ENCODE peak calls at places on chromosome 1, in seven cellular contexts. M, H, T, S, G, R and A are unnamed samples. For H3K4me1, the result is how much of the 10 kb centered on the place peaks cover.

GRCh38 chr1:230824571-230825060 is 43.7 kb downstream of the C1orf198 start:
- DNase-seq in R (peak), S (no peak), T (no peak), M (no peak), H (no peak), G (no peak), A (no peak)

GRCh38 chr1:16158025-16158424 is 2.2 kb upstream of the EPHA2 start:
- DNase-seq in S (no peak), T (no peak), M (no peak), R (no peak), G (no peak), H (no peak), A (no peak)

GRCh38 chr1:91920001-91920400 is 29.2 kb upstream of the BRDT start:
- DNase-seq in H (peak), S (no peak), R (no peak), T (no peak), G (no peak), M (no peak), A (no peak)

GRCh38 chr1:99704356-99704816 is 58.5 kb downstream of the PALMD start:
- DNase-seq in R (no peak), S (no peak), M (no peak), G (no peak), T (peak), H (peak), A (no peak)

GRCh38 chr1:162070825-162071224 is 1.3 kb downstream of the NOS1AP start:
- DNase-seq in H (no peak), R (no peak), T (no peak), G (no peak), M (no peak), S (peak), A (no peak)

GRCh38 chr1:107434379-107434728 is 293.5 kb downstream of the NTNG1 start:
- DNase-seq in M (no peak), T (no peak), S (no peak), G (no peak), R (no peak), H (no peak), A (no peak)

GRCh38 chr1:56838726-56839125 is 15.9 kb upstream of the C8A start:
- DNase-seq in M (no peak), S (no peak), H (no peak), G (no peak), T (no peak), R (no peak), A (no peak)

GRCh38 chr1:33654267-33654832 is 181.9 kb downstream of the ZSCAN20 start:
- DNase-seq in R (no peak), T (no peak), M (no peak), H (no peak), G (no peak), S (peak), A (no peak)

GRCh38 chr1:119631433-119632102 is 16.5 kb downstream of the ZNF697 start:
- DNase-seq in R (peak), M (peak), G (peak), S (peak), H (peak), T (peak), A (peak)

GRCh38 chr1:186760426-186760825 is 68.3 kb upstream of the PLA2G4A start:
- DNase-seq in M (no peak), H (no peak), R (no peak), G (no peak), S (no peak), T (no peak), A (no peak)

GRCh38 chr1:180974236-180974635 is 48.4 kb downstream of the STX6 start:
- DNase-seq in G (no peak), T (no peak), S (no peak), M (no peak), H (no peak), R (no peak), A (no peak)

GRCh38 chr1:27634166-27634981 is 611 bp downstream of the FGR start:
- DNase-seq in G (no peak), S (peak), T (peak), M (peak), R (no peak), H (peak), A (peak)

GRCh38 chr1:27633298-27633610 is 1.7 kb downstream of the FGR start:
- DNase-seq in S (no peak), H (no peak), M (no peak), R (no peak), T (no peak), G (no peak), A (no peak)

GRCh38 chr1:27633640-27634165 is 1.3 kb downstream of the FGR start:
- DNase-seq in M (no peak), T (no peak), R (no peak), G (no peak), H (no peak), S (no peak), A (no peak)

GRCh38 chr1:27635410-27636142 is 591 bp upstream of the FGR start:
- DNase-seq in R (no peak), H (no peak), S (no peak), T (no peak), G (no peak), M (no peak), A (no peak)

DNA sequence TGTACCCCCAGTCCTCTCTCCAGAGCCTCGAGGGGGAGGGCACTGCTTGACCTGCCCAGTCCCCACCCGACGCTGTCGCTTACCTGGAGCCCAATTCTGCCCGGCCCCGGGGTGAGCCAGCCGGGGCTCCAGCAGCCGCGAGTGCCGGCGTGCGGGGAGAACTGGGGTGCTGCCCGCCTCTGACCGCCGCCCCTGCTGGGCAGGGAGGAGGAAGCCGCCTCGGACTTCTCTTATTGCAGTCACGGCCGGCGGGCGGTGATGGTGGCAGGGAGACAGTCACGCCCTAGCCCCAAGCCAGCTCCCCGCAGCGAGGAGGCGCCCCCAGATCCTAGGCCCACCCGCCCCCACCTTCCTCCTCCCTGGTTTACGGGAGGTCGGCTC is at the start of gene FGR:
- DNase-seq in R (no peak), M (peak), H (no peak), G (no peak), S (no peak), T (peak), A (no peak)
- H3K4me1 ChIP-seq in R (under half), M (under half), H (under half), G (under half), S (under half), T (half or more), A (under half)

GRCh38 chr1:246687002-246687401 is 37.2 kb upstream of the SCCPDH start:
- DNase-seq in H (no peak), R (no peak), T (no peak), S (peak), G (no peak), M (no peak), A (no peak)
- TF ChIP-seq CTCF in H (no peak), R (no peak), T (no peak), S (no peak), G (no peak), M (no peak), A (no peak)

DNA sequence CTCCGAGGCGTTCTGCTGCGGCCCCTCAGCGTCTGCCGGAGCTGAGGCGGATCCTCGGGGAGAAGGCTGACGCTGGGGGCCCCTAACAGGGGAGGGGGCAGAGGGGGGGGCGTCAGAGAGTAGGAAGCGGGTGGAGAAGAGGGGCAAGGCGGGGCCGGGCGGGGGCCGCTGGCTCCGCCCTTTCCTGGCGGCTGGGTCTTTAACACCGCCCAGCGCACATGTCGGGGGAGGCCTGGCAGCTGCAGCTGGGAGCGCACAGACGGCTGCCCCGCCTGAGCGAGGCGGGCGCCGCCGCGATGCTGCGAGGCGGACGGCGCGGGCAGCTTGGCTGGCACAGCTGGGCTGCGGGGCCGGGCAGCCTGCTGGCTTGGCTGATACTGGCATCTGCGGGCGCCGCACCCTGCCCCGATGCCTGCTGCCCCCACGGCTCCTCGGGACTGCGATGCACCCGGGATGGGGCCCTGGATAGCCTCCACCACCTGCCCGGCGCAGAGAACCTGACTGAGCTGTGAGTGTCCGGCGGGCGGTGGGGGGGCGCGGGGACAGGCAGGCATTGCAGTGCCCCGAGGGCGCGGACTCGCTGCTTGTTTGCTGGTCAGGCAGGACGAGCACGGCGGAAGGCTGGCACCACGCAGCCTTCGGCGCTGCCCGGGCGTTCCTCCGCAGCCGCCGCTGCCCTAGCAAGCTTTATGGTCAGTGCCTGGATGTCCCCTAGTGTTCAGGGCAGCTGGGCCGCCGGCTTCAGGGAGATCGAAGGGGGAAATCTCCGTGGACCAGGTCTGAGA is at the start of gene NTRK1:
- DNase-seq in S (peak), R (no peak), G (peak), H (no peak), T (peak), M (peak), A (no peak)
- H3K4me3 ChIP-seq in S (peak), R (peak), G (peak), H (peak), T (peak), M (peak), A (peak)

GRCh38 chr1:223732993-223733798 is 20.9 kb downstream of the CAPN2 start:
- DNase-seq in T (peak), R (no peak), M (no peak), H (no peak), G (no peak), S (no peak), A (peak)

GRCh38 chr1:223731076-223731770 is 18.9 kb downstream of the CAPN2 start:
- DNase-seq in G (peak), M (no peak), T (peak), S (peak), H (peak), R (peak), A (peak)

GRCh38 chr1:223730471-223730870 is 18.1 kb downstream of the CAPN2 start:
- DNase-seq in S (no peak), H (no peak), M (no peak), T (no peak), G (no peak), R (no peak), A (no peak)

GRCh38 chr1:223727541-223727940 is 15.2 kb downstream of the CAPN2 start:
- DNase-seq in S (no peak), R (no peak), T (no peak), H (no peak), G (no peak), M (no peak), A (no peak)

DNA sequence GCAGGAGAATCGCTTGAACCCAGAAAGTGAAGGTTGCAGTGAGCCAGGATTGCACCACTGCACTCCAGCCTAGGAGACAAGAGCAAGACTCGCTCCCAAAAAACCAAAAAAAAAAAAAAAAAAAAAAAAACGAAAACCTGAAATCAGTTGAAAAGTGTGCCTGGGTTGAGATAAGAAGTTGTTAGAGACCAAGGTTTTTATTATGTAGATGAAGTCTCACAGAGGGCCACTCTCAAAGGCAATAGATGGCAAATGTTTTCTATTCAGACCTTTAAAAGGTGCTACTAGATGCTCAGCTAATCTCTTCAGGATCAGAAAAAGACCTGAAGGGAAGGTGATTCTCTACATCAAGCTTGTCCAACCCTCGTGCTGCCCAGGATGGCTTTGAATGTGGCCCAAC is 17.6 kb downstream of the CAPN2 start:
- DNase-seq in S (no peak), R (no peak), H (no peak), T (no peak), G (no peak), M (no peak), A (no peak)
- H3K4me1 ChIP-seq in S (under half), R (half or more), H (half or more), T (half or more), G (under half), M (under half), A (half or more)

DNA sequence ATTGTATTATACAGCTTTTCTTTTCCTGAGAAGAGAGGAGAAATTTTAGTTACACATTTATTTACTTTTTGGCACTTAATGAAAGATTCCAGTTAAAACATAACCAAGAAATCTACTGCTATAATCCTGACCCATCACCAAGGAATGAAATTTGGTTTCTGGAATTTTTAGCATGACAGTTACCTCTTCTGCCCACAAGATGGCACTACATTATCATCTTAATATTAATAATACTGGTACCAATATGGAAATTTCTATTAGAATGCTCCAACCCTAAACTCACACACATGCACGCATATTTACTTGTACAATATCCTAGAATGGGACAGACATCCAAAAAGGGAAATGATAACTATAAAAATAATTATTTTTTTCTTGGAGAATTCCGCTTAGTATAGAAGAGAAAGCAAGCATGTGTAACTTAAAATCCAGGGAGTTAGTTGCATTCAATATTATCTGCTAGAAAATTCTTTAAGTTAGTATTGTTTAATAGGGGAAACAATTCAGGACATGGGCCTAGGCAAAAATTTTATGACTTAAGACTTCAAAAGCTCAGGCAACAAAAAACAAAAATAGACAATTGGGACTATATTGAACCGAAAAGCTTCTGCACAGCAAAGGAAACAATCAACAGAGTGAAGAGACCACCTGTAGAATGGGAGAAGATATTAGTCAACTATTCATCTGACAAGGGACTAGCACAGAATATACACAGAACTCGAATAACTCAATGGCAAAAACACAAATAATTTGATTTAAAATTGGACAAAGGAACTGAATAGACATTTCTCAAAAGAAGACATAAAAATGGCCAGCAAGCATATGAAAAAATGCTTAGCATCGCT is 37.4 kb downstream of the MAP3K21 start:
- DNase-seq in R (no peak), H (no peak), S (peak), T (no peak), G (no peak), M (no peak), A (no peak)
- TF ChIP-seq CTCF in R (peak), H (peak), S (peak), T (peak), G (peak), M (peak), A (peak)

DNA sequence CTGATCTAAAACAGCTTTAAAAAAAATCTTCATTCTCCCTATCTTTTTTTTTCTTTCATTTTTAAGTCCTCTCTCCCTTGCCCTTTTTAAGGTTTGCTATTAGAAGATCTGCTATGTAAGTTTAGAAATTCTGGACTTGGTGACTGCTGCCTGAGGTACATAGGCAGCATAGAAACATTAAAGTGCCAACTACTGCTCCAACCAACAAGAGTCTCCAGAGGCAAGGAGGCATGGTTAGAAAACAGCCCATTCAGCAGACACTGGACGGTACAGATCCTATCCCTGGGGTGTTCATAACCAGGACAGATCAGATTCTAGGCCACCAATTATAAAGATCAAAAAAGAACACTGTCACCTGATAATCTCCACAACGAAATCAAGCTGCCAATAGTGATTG is 36.6 kb downstream of the GPR3 start:
- DNase-seq in T (no peak), S (no peak), H (no peak), M (no peak), R (no peak), G (no peak), A (no peak)
- H3K4me3 ChIP-seq in T (peak), S (no peak), H (no peak), M (no peak), R (peak), G (no peak), A (peak)

GRCh38 chr1:209685835-209686234 is 10.6 kb downstream of the G0S2 start:
- DNase-seq in S (no peak), M (no peak), H (no peak), T (no peak), R (no peak), G (no peak), A (no peak)
- H3K4me1 ChIP-seq in S (under half), M (under half), H (under half), T (under half), R (under half), G (under half), A (under half)